ENCODE peak calls at places on chromosome 3, in four cellular contexts. R is astrocyte, K is keratinocyte, I is mucosa of descending colon. T is an unnamed sample. For H3K9me3 and H3K4me1, the result is how much of the 10 kb centered on the place peaks cover.

GRCh38 chr3:53519047-53519717 is 24.8 kb downstream of the CACNA1D start:
- DNase-seq in R (no peak), K (no peak), I (no peak), T (no peak)

GRCh38 chr3:50484681-50485263 is 18.7 kb downstream of the CACNA2D2 start:
- DNase-seq in R (no peak), K (no peak), I (no peak), T (no peak)

GRCh38 chr3:171801738-171802600 is 8.3 kb downstream of the PLD1 start:
- DNase-seq in K (no peak), R (peak), I (no peak), T (no peak)

GRCh38 chr3:169952045-169952444 is 14.6 kb upstream of the SEC62 start:
- DNase-seq in I (no peak), K (no peak), R (no peak), T (no peak)

GRCh38 chr3:45616158-45616557 is 21.6 kb downstream of the LIMD1 start:
- DNase-seq in R (no peak), I (no peak), K (no peak), T (no peak)

GRCh38 chr3:168534761-168535160 is 439.0 kb upstream of the GOLIM4 start:
- DNase-seq in I (no peak), K (no peak), R (no peak), T (no peak)

GRCh38 chr3:100521439-100521845 is 29.0 kb downstream of the TMEM45A start:
- DNase-seq in K (no peak), I (no peak), R (no peak), T (no peak)

GRCh38 chr3:149442845-149443544 is 31.5 kb upstream of the TM4SF4 start:
- DNase-seq in I (no peak), K (no peak), R (peak), T (no peak)

GRCh38 chr3:66398228-66399025 is 102.4 kb downstream of the LRIG1 start:
- DNase-seq in I (no peak), R (no peak), K (no peak), T (no peak)

GRCh38 chr3:59212128-59212764 is 162.4 kb upstream of the CFAP20DC start:
- DNase-seq in I (no peak), K (no peak), R (peak), T (no peak)

GRCh38 chr3:126971891-126972351 is 11.0 kb upstream of the PLXNA1 start:
- DNase-seq in K (no peak), R (peak), I (peak), T (peak)

GRCh38 chr3:139520028-139520737 is 19.4 kb downstream of the RBP1 start:
- DNase-seq in I (no peak), R (peak), K (no peak), T (no peak)

GRCh38 chr3:192913540-192913939 is 4.1 kb downstream of the MB21D2 start:
- DNase-seq in I (no peak), R (no peak), K (no peak), T (no peak)

GRCh38 chr3:192914873-192915272 is 2.8 kb downstream of the MB21D2 start:
- DNase-seq in R (no peak), K (no peak), I (no peak), T (no peak)

GRCh38 chr3:192915724-192916123 is 1.9 kb downstream of the MB21D2 start:
- DNase-seq in I (no peak), K (no peak), R (peak), T (no peak)

GRCh38 chr3:192916455-192917257 is 1.0 kb downstream of the MB21D2 start:
- DNase-seq in I (peak), R (peak), K (no peak), T (peak)

DNA sequence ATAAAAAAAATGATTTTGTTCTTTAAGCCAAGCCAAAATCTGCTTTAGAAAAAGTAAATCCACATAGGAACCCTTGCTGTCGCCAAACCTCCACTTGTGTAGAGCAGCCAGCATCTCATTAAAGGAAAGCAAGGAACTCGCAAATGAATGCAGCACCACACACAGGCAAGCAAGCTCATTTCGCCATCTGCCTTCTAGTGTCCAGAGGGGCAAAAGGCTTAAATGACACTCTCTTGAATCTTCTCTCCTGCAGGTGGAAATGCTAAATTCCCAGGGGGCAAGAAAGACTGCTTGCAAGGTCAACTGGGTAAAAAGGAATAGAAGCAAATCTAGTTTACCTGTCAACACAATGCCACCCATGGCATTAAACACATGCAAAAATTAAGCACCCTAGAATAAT is 2.4 kb downstream of the MB21D2 start:
- DNase-seq in K (no peak), R (peak), I (no peak), T (no peak)
- TF ChIP-seq CTCF in K (peak), R (peak), I (no peak), T (no peak)

DNA sequence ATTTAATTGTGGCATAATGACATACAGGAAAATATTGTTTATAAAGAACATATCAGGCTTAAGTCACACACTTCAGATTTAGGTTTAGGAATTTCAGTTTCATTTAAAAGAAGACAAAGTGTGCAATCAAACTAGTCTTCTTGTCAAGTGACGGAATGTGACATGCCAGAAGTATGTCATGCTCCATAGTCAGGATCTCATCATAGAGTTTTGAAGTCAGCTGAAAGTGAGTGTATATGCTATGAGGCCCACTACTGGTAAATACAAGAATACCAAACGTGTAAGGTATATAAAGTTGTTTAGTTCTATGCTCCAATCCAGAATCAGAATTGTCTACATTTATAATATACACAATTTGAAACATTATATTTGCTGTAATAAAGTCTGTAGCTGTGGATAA is 988.4 kb downstream of the TBL1XR1 start:
- DNase-seq in R (no peak), I (no peak), K (no peak), T (no peak)
- H3K9me3 ChIP-seq in R (under half), I (under half), K (under half), T (under half)

DNA sequence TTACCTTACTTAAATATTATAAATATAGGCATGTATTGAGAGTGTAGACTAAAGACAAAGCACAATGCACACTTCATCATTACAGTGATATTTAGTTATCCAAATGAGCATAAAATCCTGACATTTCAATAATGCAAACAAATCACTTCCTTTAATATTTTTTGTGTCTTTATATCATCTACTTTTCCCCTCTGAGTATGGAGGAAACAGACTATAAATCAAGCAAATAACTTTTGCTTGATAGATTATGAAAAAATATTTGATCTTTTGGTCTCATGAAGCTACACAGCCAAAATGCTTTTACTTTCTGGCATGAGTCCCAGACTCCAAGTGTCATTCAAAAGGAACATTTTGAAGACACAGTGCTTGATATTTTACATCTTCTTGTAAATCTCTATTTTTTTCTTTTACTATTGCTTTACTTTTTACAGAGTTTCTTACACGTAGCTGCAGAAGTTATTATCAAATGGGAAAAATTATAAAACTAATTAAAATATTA is 215.3 kb upstream of the ROBO1 start:
- DNase-seq in R (no peak), K (no peak), I (no peak), T (no peak)
- H3K4me1 ChIP-seq in R (under half), K (under half), I (under half), T (under half)

GRCh38 chr3:71211083-71211482 is 372.4 kb downstream of the FOXP1 start:
- DNase-seq in R (no peak), I (no peak), K (no peak), T (no peak)

GRCh38 chr3:71207632-71208031 is 375.9 kb downstream of the FOXP1 start:
- DNase-seq in I (no peak), K (no peak), R (no peak), T (no peak)

GRCh38 chr3:71208273-71209095 is 375.0 kb downstream of the FOXP1 start:
- DNase-seq in I (no peak), R (no peak), K (no peak), T (no peak)

GRCh38 chr3:71206821-71207220 is 376.7 kb downstream of the FOXP1 start:
- DNase-seq in R (no peak), I (no peak), K (no peak), T (no peak)

GRCh38 chr3:71210257-71211002 is 373.1 kb downstream of the FOXP1 start:
- DNase-seq in R (peak), K (no peak), I (no peak), T (no peak)
- TF ChIP-seq CTCF in R (no peak), K (no peak), I (no peak), T (no peak)

GRCh38 chr3:26099692-26100091 is 309.8 kb downstream of the OXSM start:
- DNase-seq in R (peak), I (no peak), K (no peak), T (no peak)
- H3K9me3 ChIP-seq in R (under half), I (half or more), K (under half), T (under half)

GRCh38 chr3:48984648-48985047 is 5.4 kb upstream of the P4HTM start:
- DNase-seq in I (no peak), K (no peak), R (no peak), T (no peak)
- H3K4me1 ChIP-seq in I (under half), K (under half), R (under half), T (under half)

DNA sequence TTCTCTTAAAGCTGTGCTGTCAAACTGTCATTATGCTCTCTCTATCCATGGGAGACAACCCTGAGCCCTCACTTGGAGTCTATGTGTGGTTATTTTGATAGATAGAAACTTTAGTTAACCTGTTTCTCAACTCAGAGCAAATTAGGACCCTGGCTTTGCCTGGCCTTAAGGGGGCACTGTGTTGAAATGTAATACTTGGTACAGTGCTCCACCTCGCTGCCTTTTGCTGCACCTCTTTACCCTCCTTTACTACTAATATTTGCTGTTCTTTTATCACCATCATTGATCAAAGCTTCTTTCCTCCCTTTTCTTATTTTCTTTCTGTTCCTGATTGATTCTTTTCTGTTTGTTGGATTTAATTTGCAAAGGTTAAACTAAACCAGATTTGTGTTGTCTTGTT is 34.3 kb downstream of the STT3B start:
- DNase-seq in R (no peak), I (no peak), K (no peak), T (no peak)
- TF ChIP-seq CTCF in R (peak), I (no peak), K (peak), T (peak)